ENCODE peak calls at places on chromosomes 11 and 22, in seven cellular contexts. Z, K, X, W, Y, H and T are unnamed samples.

GRCh38 chr11:79076526-79077115 is 364.2 kb downstream of the TENM4 start:
- DNase-seq in Z (no peak), K (peak), X (peak), W (peak), Y (peak), H (no peak), T (no peak)

GRCh38 chr11:76048763-76049162 is 157.5 kb downstream of the WNT11 start:
- DNase-seq in Z (no peak), K (no peak), X (peak), W (no peak), Y (peak), H (no peak), T (no peak)

GRCh38 chr11:134915212-134915611 is 503.2 kb upstream of the B3GAT1 start:
- DNase-seq in Z (no peak), K (no peak), X (no peak), W (peak), Y (no peak), H (no peak), T (no peak)

GRCh38 chr11:88338223-88338661 is 706 bp upstream of the CTSC start:
- DNase-seq in Z (no peak), K (peak), X (peak), W (peak), Y (peak), H (no peak), T (peak)

GRCh38 chr11:8335683-8336082 is 72.0 kb upstream of the LMO1 start:
- DNase-seq in Z (no peak), K (no peak), X (no peak), W (no peak), Y (peak), H (no peak), T (no peak)

GRCh38 chr11:44577231-44577834 is 11.9 kb downstream of the CD82 start:
- DNase-seq in Z (no peak), K (no peak), X (peak), W (no peak), Y (no peak), H (no peak), T (no peak)

GRCh38 chr22:42294034-42294985 is 23.9 kb upstream of the TCF20 start:
- DNase-seq in Z (no peak), K (no peak), X (peak), W (no peak), Y (peak), H (no peak), T (no peak)

GRCh38 chr11:115872418-115872817 is 368.2 kb upstream of the CADM1 start:
- DNase-seq in Z (no peak), K (no peak), X (peak), W (no peak), Y (no peak), H (no peak), T (no peak)

GRCh38 chr11:70019576-70020011 is 58.5 kb upstream of the ANO1 start:
- DNase-seq in Z (no peak), K (no peak), X (no peak), W (no peak), Y (no peak), H (no peak), T (peak)

GRCh38 chr11:103907548-103908455 is 128.6 kb upstream of the DDI1 start:
- DNase-seq in Z (no peak), K (no peak), X (no peak), W (no peak), Y (peak), H (no peak), T (no peak)